ENCODE peak calls at places on chromosomes 6 and 20, in seven cellular contexts. Y, A, G, P, E, O and X are unnamed samples.

GRCh38 chr6:46677314-46677654 is 10.4 kb upstream of the TDRD6 start:
- DNase-seq in O (no peak), Y (no peak), A (no peak), P (no peak), G (peak; percentile 9), E (no peak), X (no peak)

GRCh38 chr6:51029576-51029975 is 210.9 kb downstream of the TFAP2B start:
- DNase-seq in E (no peak), G (no peak), A (no peak), Y (no peak), O (no peak), P (no peak), X (no peak)

GRCh38 chr6:123380257-123380656 is 256.5 kb downstream of the TRDN start:
- DNase-seq in Y (no peak), G (no peak), O (no peak), P (no peak), E (no peak), A (peak; percentile 23), X (no peak)

GRCh38 chr6:169320013-169320412 is 66.4 kb upstream of the THBS2 start:
- DNase-seq in Y (no peak), A (no peak), O (no peak), G (no peak), P (peak; percentile 70), E (no peak), X (no peak)

GRCh38 chr20:15708984-15709598 is 864.2 kb downstream of the KIF16B start:
- DNase-seq in Y (peak; percentile 2), P (no peak), O (no peak), E (no peak), A (no peak), G (no peak), X (peak; percentile 46)

GRCh38 chr6:106757267-106757666 is 127.9 kb downstream of the QRSL1 start:
- DNase-seq in E (no peak), A (no peak), Y (no peak), P (no peak), G (no peak), O (no peak), X (no peak)

GRCh38 chr20:51236396-51236795 is 213.5 kb upstream of the KCNG1 start:
- DNase-seq in O (peak; percentile 17), E (no peak), G (no peak), A (no peak), Y (no peak), P (no peak), X (no peak)

GRCh38 chr6:47407295-47408281 is 70.0 kb upstream of the CD2AP start:
- DNase-seq in E (no peak), A (peak; percentile 97), Y (no peak), O (peak; percentile 35), P (no peak), G (no peak), X (no peak)

GRCh38 chr20:32941155-32941885 is 62.9 kb downstream of the SUN5 start:
- DNase-seq in Y (no peak), G (no peak), P (no peak), O (no peak), E (no peak), A (no peak), X (no peak)

GRCh38 chr6:112160745-112161144 is 73.4 kb downstream of the FAM229B start:
- DNase-seq in O (no peak), Y (no peak), G (no peak), A (no peak), E (no peak), P (no peak), X (no peak)

GRCh38 chr6:140440223-140440810 is 1065.9 kb upstream of the CITED2 start:
- DNase-seq in Y (no peak), O (no peak), E (no peak), G (no peak), P (no peak), A (no peak), X (no peak)

GRCh38 chr20:1002682-1003561 is 811 bp upstream of the RSPO4 start:
- DNase-seq in O (no peak), A (no peak), G (peak; percentile 13), P (no peak), Y (no peak), E (no peak), X (no peak)

GRCh38 chr6:35008858-35009257 is 119.8 kb downstream of the ANKS1A start:
- DNase-seq in E (no peak), Y (no peak), P (no peak), G (no peak), A (no peak), O (no peak), X (no peak)

GRCh38 chr6:292506-293184 is 358 bp downstream of the DUSP22 start:
- DNase-seq in P (no peak), E (peak; percentile 69), G (peak; percentile 44), A (peak; percentile 38), Y (peak; percentile 61), O (peak; percentile 29), X (peak; percentile 33)

GRCh38 chr6:44615621-44616020 is 228.1 kb downstream of the CDC5L start:
- DNase-seq in O (no peak), G (no peak), E (no peak), Y (no peak), A (no peak), P (no peak), X (no peak)

GRCh38 chr6:79070206-79070825 is 7.7 kb downstream of the PHIP start:
- DNase-seq in G (no peak), E (no peak), Y (no peak), A (peak; percentile 10), O (no peak), P (peak; percentile 3), X (no peak)

GRCh38 chr6:147201885-147202515 is 2.2 kb upstream of the STXBP5 start:
- DNase-seq in G (no peak), O (peak; percentile 64), Y (no peak), E (no peak), P (peak; percentile 10), A (peak; percentile 55), X (no peak)

GRCh38 chr6:13357551-13358075 is 29.3 kb upstream of the TBC1D7 start:
- DNase-seq in O (no peak), A (peak; percentile 92), P (peak; percentile 35), Y (no peak), E (no peak), G (no peak), X (no peak)

GRCh38 chr20:53757472-53757913 is 163.9 kb upstream of the ZNF217 start:
- DNase-seq in O (no peak), P (no peak), Y (no peak), E (no peak), G (peak; percentile 83), A (no peak), X (peak; percentile 93)